ENCODE peak calls at places on chromosomes 2 and 18, in eight cellular contexts. Q, U, L, G, C, R, E and V are unnamed samples.

GRCh38 chr18:55779461-55779710 is 191.4 kb upstream of the TCF4 start:
- DNase-seq in Q (no peak), U (no peak), L (no peak), G (no peak), C (no peak), R (no peak), E (peak; percentile 34), V (no peak)

GRCh38 chr2:201839727-201840126 is 33.4 kb downstream of the CDK15 start:
- DNase-seq in Q (no peak), U (no peak), L (no peak), G (no peak), C (no peak), R (peak; percentile 51), E (no peak), V (no peak)

GRCh38 chr2:157747695-157748370 is 119.2 kb upstream of the ACVR1C start:
- DNase-seq in Q (peak; percentile 48), U (no peak), L (peak; percentile 76), G (no peak), C (peak; percentile 25), R (peak; percentile 84), E (peak; percentile 25), V (peak; percentile 93)

GRCh38 chr2:62784341-62784740 is 78.8 kb downstream of the EHBP1 start:
- DNase-seq in Q (no peak), U (no peak), L (no peak), G (no peak), C (no peak), R (no peak), E (no peak), V (no peak)

GRCh38 chr2:215439980-215440512 is 4.2 kb upstream of the FN1 start:
- DNase-seq in Q (no peak), U (no peak), L (no peak), G (no peak), C (no peak), R (no peak), E (no peak), V (peak; percentile 63)

GRCh38 chr2:175366814-175367213 is 185.3 kb upstream of the ATP5MC3 start:
- DNase-seq in Q (peak; percentile 22), U (peak; percentile 53), L (no peak), G (peak; percentile 5), C (peak; percentile 75), R (peak; percentile 54), E (no peak), V (peak; percentile 8)

GRCh38 chr18:12449040-12449814 is 41.5 kb downstream of the PRELID3A start:
- DNase-seq in Q (peak; percentile 34), U (no peak), L (no peak), G (no peak), C (peak; percentile 38), R (no peak), E (no peak), V (no peak)

GRCh38 chr18:37869051-37869450 is 303.5 kb upstream of the CELF4 start:
- DNase-seq in Q (no peak), U (no peak), L (no peak), G (no peak), C (no peak), R (no peak), E (no peak), V (no peak)

GRCh38 chr2:88069117-88069516 is 1.5 kb downstream of the SMYD1 start:
- DNase-seq in Q (no peak), U (no peak), L (no peak), G (no peak), C (no peak), R (no peak), E (no peak), V (no peak)

GRCh38 chr2:151262629-151263028 is 966 bp upstream of the RBM43 start:
- DNase-seq in Q (no peak), U (no peak), L (no peak), G (no peak), C (no peak), R (no peak), E (no peak), V (no peak)

GRCh38 chr2:38315707-38316333 is 61.3 kb downstream of the ATL2 start:
- DNase-seq in Q (no peak), U (no peak), L (peak; percentile 1), G (peak; percentile 5), C (peak; percentile 54), R (peak; percentile 66), E (no peak), V (peak; percentile 23)

GRCh38 chr2:50401772-50402653 is 629.9 kb downstream of the NRXN1 start:
- DNase-seq in Q (peak; percentile 20), U (peak; percentile 84), L (peak; percentile 7), G (peak; percentile 9), C (peak; percentile 70), R (peak; percentile 42), E (no peak), V (peak; percentile 26)

GRCh38 chr2:4869154-4869553 is 823.0 kb upstream of the SOX11 start:
- DNase-seq in Q (no peak), U (no peak), L (no peak), G (no peak), C (no peak), R (no peak), E (no peak), V (no peak)

GRCh38 chr18:41266214-41266613 is 688.8 kb upstream of the PIK3C3 start:
- DNase-seq in Q (no peak), U (no peak), L (no peak), G (no peak), C (no peak), R (no peak), E (no peak), V (no peak)

GRCh38 chr2:66553370-66553769 is 118.4 kb downstream of the MEIS1 start:
- DNase-seq in Q (peak; percentile 67), U (no peak), L (no peak), G (no peak), C (no peak), R (peak; percentile 46), E (peak; percentile 52), V (no peak)

GRCh38 chr2:240836781-240837467 is 16.9 kb upstream of the KIF1A start:
- DNase-seq in Q (no peak), U (no peak), L (no peak), G (no peak), C (no peak), R (peak; percentile 61), E (peak; percentile 60), V (peak; percentile 60)

GRCh38 chr2:117981810-117982209 is 32.1 kb downstream of the CCDC93 start:
- DNase-seq in Q (no peak), U (no peak), L (no peak), G (no peak), C (no peak), R (no peak), E (no peak), V (no peak)

GRCh38 chr2:72917138-72917874 is at the start of gene EMX1:
- DNase-seq in Q (no peak), U (peak; percentile 89), L (no peak), G (no peak), C (peak; percentile 92), R (no peak), E (no peak), V (no peak)

GRCh38 chr2:174259981-174260380 is 11.6 kb upstream of the OLA1 start:
- DNase-seq in Q (no peak), U (no peak), L (no peak), G (no peak), C (no peak), R (peak; percentile 97), E (no peak), V (peak; percentile 47)

GRCh38 chr18:1483386-1483785 is 578.7 kb downstream of the ADCYAP1 start:
- DNase-seq in Q (no peak), U (no peak), L (no peak), G (no peak), C (no peak), R (no peak), E (no peak), V (no peak)

GRCh38 chr2:41937464-41937861 is 110.4 kb upstream of the PKDCC start:
- DNase-seq in Q (no peak), U (peak; percentile 58), L (no peak), G (no peak), C (peak; percentile 82), R (no peak), E (no peak), V (peak; percentile 77)

GRCh38 chr2:75200140-75200985 is 1.0 kb upstream of the TACR1 start:
- DNase-seq in Q (no peak), U (peak; percentile 72), L (no peak), G (no peak), C (peak; percentile 72), R (peak; percentile 42), E (peak; percentile 64), V (peak; percentile 39)

GRCh38 chr2:236073867-236074655 is 94.1 kb downstream of the GBX2 start:
- DNase-seq in Q (no peak), U (no peak), L (no peak), G (no peak), C (no peak), R (no peak), E (no peak), V (no peak)

GRCh38 chr18:79857082-79857661 is 59.4 kb downstream of the KCNG2 start:
- DNase-seq in Q (no peak), U (peak; percentile 50), L (no peak), G (no peak), C (no peak), R (peak; percentile 60), E (no peak), V (peak; percentile 53)
- H3K4me3 ChIP-seq in Q (no peak overlapping the region), U (no peak overlapping the region), L (no peak overlapping the region), G (no peak overlapping the region), C (no peak overlapping the region), R (no peak overlapping the region), E (no peak overlapping the region), V (no peak overlapping the region)

DNA sequence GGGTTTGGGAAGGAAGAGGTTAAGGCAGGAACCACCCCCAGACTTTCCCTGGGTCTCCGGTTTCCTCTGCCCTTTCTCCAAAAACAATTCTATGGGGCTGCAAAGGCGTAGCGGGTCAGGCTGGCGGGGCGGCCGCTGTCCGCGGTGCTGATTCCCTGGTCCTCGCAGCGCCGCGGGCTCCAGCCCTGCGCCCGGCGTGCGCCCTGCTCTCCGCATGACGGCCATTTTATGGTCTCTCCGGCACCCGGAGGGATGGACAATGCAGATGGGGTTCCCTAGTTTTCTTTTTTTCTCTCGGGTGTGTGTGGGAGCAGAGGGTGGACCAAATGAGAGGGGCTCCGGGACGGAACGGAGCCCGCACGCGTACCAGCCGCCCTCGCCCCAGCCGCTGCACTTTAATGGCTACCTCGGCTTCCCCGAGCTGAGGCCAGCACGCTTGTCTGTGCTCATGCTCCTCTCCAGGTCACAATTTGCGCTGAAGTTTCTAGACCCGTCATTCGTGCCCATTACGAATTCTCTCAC is 1.6 kb downstream of the ST8SIA3 start:
- DNase-seq in Q (no peak), U (peak; percentile 93), L (no peak), G (no peak), C (peak; percentile 94), R (peak; percentile 35), E (peak; percentile 30), V (peak; percentile 16)
- H3K4me3 ChIP-seq in Q (no peak overlapping the region), U (peak overlapping the region; percentile 93), L (no peak overlapping the region), G (no peak overlapping the region), C (peak overlapping the region; percentile 65), R (no peak overlapping the region), E (peak overlapping the region; percentile 29), V (peak overlapping the region; percentile 31)

GRCh38 chr2:103401621-103402020 is 639.8 kb downstream of the TMEM182 start:
- DNase-seq in Q (no peak), U (peak; percentile 56), L (no peak), G (no peak), C (peak; percentile 23), R (peak; percentile 72), E (no peak), V (peak; percentile 97)
- H3K4me3 ChIP-seq in Q (no peak overlapping the region), U (peak overlapping the region; percentile 2), L (no peak overlapping the region), G (no peak overlapping the region), C (no peak overlapping the region), R (no peak overlapping the region), E (no peak overlapping the region), V (no peak overlapping the region)

DNA sequence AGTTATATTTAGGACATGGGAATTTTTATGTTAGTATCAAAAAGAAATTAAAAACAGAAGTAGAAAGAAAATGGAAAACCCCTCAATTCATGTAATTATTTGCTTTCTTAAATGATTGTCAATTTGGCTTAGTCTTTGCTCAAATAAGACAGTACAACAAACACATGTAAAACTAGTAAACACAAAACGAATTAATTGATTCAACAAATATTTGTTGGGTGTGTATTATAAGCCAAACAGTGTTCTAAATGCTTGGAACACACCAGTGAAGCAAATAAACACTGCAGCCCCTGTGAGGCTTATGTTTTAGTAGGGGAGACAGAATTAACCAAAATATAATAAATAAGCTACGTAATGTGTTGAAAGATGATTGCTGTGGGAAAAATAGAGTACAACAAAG is 234.5 kb upstream of the STON1 start:
- DNase-seq in Q (no peak), U (no peak), L (no peak), G (no peak), C (no peak), R (no peak), E (no peak), V (no peak)
- H3K4me3 ChIP-seq in Q (no peak overlapping the region), U (no peak overlapping the region), L (no peak overlapping the region), G (no peak overlapping the region), C (no peak overlapping the region), R (no peak overlapping the region), E (no peak overlapping the region), V (no peak overlapping the region)